ENCODE peak calls at places on chromosome 1, in nine cellular contexts. Q is M059J; N is GM12864; I is fibroblast of the aortic adventitia; K is dermis blood vessel endothelial cell; B is stimulated activated CD4-positive, alpha-beta T cell treated with anti-CD3 and anti-CD28 coated beads, Interleukin-4, amount 100 ng/mL, for 24 hours; T is neuronal stem cell; X is transverse colon; G is effector memory CD8-positive, alpha-beta T cell. E is an unnamed sample.

GRCh38 chr1:14136152-14136763 is 436.3 kb downstream of the PRDM2 start:
- DNase-seq in Q (no peak), N (no peak), I (no peak), K (no peak), B (no peak), T (no peak), X (no peak), G (no peak), E (no peak)

GRCh38 chr1:230548357-230548756 is 93.9 kb upstream of the COG2 start:
- DNase-seq in Q (no peak), N (no peak), I (no peak), K (no peak), B (no peak), T (no peak), X (no peak), G (no peak), E (no peak)

GRCh38 chr1:23424171-23424959 is at the start of gene TCEA3:
- DNase-seq in Q (no peak), N (no peak), I (no peak), K (peak; percentile 10), B (peak; percentile 11), T (no peak), X (peak; percentile 76), G (no peak), E (no peak)

GRCh38 chr1:63628607-63629006 is 35.4 kb downstream of the PGM1 start:
- DNase-seq in Q (no peak), N (no peak), I (no peak), K (no peak), B (no peak), T (no peak), X (no peak), G (no peak), E (no peak)

GRCh38 chr1:185337221-185337620 is 20.2 kb upstream of the IVNS1ABP start:
- DNase-seq in Q (peak; percentile 43), N (no peak), I (no peak), K (peak; percentile 19), B (no peak), T (no peak), X (no peak), G (no peak), E (no peak)

GRCh38 chr1:153333902-153334301 is 14.7 kb downstream of the PGLYRP4 start:
- DNase-seq in Q (no peak), N (no peak), I (no peak), K (no peak), B (no peak), T (no peak), X (no peak), G (no peak), E (no peak)

GRCh38 chr1:66725885-66726665 is 26.2 kb upstream of the DYNLT5 start:
- DNase-seq in Q (peak; percentile 68), N (peak; percentile 27), I (peak; percentile 87), K (peak; percentile 86), B (peak; percentile 61), T (peak; percentile 66), X (peak; percentile 21), G (peak; percentile 47), E (no peak)

GRCh38 chr1:19775317-19775716 is 24.4 kb downstream of the TMCO4 start:
- DNase-seq in Q (peak; percentile 62), N (no peak), I (peak; percentile 11), K (no peak), B (no peak), T (no peak), X (no peak), G (no peak), E (no peak)

GRCh38 chr1:58786184-58786926 is 2.5 kb upstream of the JUN start:
- DNase-seq in Q (no peak), N (no peak), I (peak; percentile 84), K (no peak), B (no peak), T (no peak), X (no peak), G (no peak), E (no peak)

GRCh38 chr1:241423541-241424479 is 66.8 kb upstream of the RGS7 start:
- DNase-seq in Q (peak; percentile 65), N (no peak), I (peak; percentile 47), K (peak; percentile 47), B (no peak), T (peak; percentile 53), X (no peak), G (no peak), E (peak; percentile 38)

GRCh38 chr1:230746617-230747016 is 571 bp upstream of the CAPN9 start:
- DNase-seq in Q (no peak), N (no peak), I (no peak), K (no peak), B (no peak), T (no peak), X (no peak), G (no peak), E (no peak)

GRCh38 chr1:178145605-178146004 is 51.7 kb downstream of the RASAL2 start:
- DNase-seq in Q (no peak), N (no peak), I (no peak), K (no peak), B (no peak), T (no peak), X (no peak), G (no peak), E (no peak)

GRCh38 chr1:208121965-208122364 is 122.2 kb downstream of the PLXNA2 start:
- DNase-seq in Q (no peak), N (no peak), I (no peak), K (no peak), B (no peak), T (no peak), X (no peak), G (no peak), E (no peak)

GRCh38 chr1:246434335-246434734 is 72.7 kb downstream of the SMYD3 start:
- DNase-seq in Q (no peak), N (no peak), I (no peak), K (no peak), B (no peak), T (no peak), X (no peak), G (no peak), E (no peak)

GRCh38 chr1:41718444-41719028 is 200.2 kb downstream of the HIVEP3 start:
- DNase-seq in Q (no peak), N (no peak), I (no peak), K (no peak), B (no peak), T (no peak), X (no peak), G (no peak), E (no peak)

GRCh38 chr1:59767119-59767518 is 47.6 kb upstream of the HOOK1 start:
- DNase-seq in Q (no peak), N (no peak), I (peak; percentile 32), K (peak; percentile 91), B (no peak), T (no peak), X (no peak), G (no peak), E (no peak)

GRCh38 chr1:234745844-234746797 is 136.1 kb upstream of the IRF2BP2 start:
- DNase-seq in Q (peak; percentile 81), N (no peak), I (peak; percentile 36), K (peak; percentile 74), B (no peak), T (no peak), X (no peak), G (no peak), E (no peak)